ENCODE peak calls at places on chromosomes 6 and 20, in ten cellular contexts. F is heart left ventricle; N is endothelial cell; O is fibroblast of mammary gland; M is A549; Z is right atrium auricular region; I is CD8-positive, alpha-beta T cell; W is GM12865; Q is heart right ventricle; R is brain microvascular endothelial cell. E is an unnamed sample.

GRCh38 chr6:29875257-29875656 is 47.6 kb downstream of the HLA-G start:
- DNase-seq in R (no peak), W (no peak), Z (no peak), F (no peak), I (no peak), O (no peak), Q (no peak), N (no peak), M (no peak), E (no peak)

GRCh38 chr6:135144678-135145508 is 36.2 kb upstream of the MYB start:
- DNase-seq in R (peak; percentile 53), F (no peak), I (no peak), N (peak; percentile 25), M (peak; percentile 17), O (peak; percentile 40), W (peak; percentile 62), Q (no peak), Z (no peak), E (peak; percentile 49)

GRCh38 chr6:109927052-109927451 is 51.1 kb upstream of the GPR6 start:
- DNase-seq in N (no peak), R (no peak), O (peak; percentile 21), F (no peak), I (no peak), Z (no peak), Q (no peak), M (no peak), W (no peak), E (no peak)

GRCh38 chr20:3616250-3616649 is 46.9 kb downstream of the GFRA4 start:
- DNase-seq in M (no peak), N (no peak), F (no peak), Z (no peak), R (no peak), O (no peak), Q (peak; percentile 29), I (no peak), W (no peak), E (no peak)

GRCh38 chr6:52731719-52732118 is 31.6 kb downstream of the GSTA2 start:
- DNase-seq in N (no peak), Q (no peak), Z (no peak), F (no peak), I (no peak), M (no peak), R (no peak), O (peak; percentile 10), W (no peak), E (no peak)

GRCh38 chr20:4020256-4020655 is 4.9 kb upstream of the RNF24 start:
- DNase-seq in Q (no peak), O (no peak), Z (no peak), W (no peak), F (no peak), N (no peak), I (no peak), M (no peak), R (no peak), E (no peak)

GRCh38 chr6:149190228-149190831 is 127.2 kb upstream of the TAB2 start:
- DNase-seq in O (peak; percentile 26), F (no peak), N (peak; percentile 31), Q (no peak), W (peak; percentile 75), M (peak; percentile 17), R (peak; percentile 39), Z (no peak), I (peak; percentile 35), E (peak; percentile 70)

GRCh38 chr6:25331085-25331685 is 52.0 kb downstream of the CARMIL1 start:
- DNase-seq in I (no peak), F (no peak), Z (no peak), N (no peak), R (no peak), M (no peak), O (peak; percentile 78), Q (no peak), W (no peak), E (no peak)

GRCh38 chr20:42204261-42204660 is 586.1 kb upstream of the CHD6 start:
- DNase-seq in N (no peak), M (peak; percentile 6), O (no peak), F (no peak), Q (peak; percentile 19), R (no peak), I (no peak), Z (no peak), W (no peak), E (no peak)

GRCh38 chr20:3515379-3516175 is 44.8 kb downstream of the ATRN start:
- DNase-seq in I (no peak), R (no peak), Q (no peak), Z (no peak), O (no peak), N (no peak), M (no peak), W (no peak), F (no peak), E (no peak)

GRCh38 chr20:19828233-19828632 is 70.2 kb downstream of the RIN2 start:
- DNase-seq in M (peak; percentile 71), R (peak; percentile 76), N (no peak), O (peak; percentile 35), W (peak; percentile 82), F (no peak), Z (no peak), Q (no peak), I (peak; percentile 17), E (peak; percentile 72)

GRCh38 chr6:15989397-15989796 is 139.5 kb upstream of the MYLIP start:
- DNase-seq in F (no peak), O (no peak), N (no peak), R (no peak), Z (no peak), Q (no peak), I (no peak), W (peak; percentile 80), M (no peak), E (no peak)

GRCh38 chr20:57791946-57792328 is 82.1 kb upstream of the PMEPA1 start:
- DNase-seq in F (no peak), O (no peak), M (no peak), I (no peak), N (no peak), R (no peak), W (no peak), Z (no peak), Q (peak; percentile 53), E (no peak)

GRCh38 chr20:13995086-13995665 is at the start of gene MACROD2:
- DNase-seq in M (peak; percentile 97), Z (peak; percentile 84), F (peak; percentile 91), W (peak; percentile 1), N (peak; percentile 99), O (peak; percentile 84), Q (peak; percentile 76), I (peak; percentile 35), R (peak; percentile 86), E (peak; percentile 97)

GRCh38 chr20:63854069-63854765 is 7.1 kb upstream of the ABHD16B start:
- DNase-seq in O (no peak), N (no peak), R (no peak), Q (peak; percentile 66), W (peak; percentile 72), F (peak; percentile 74), Z (no peak), I (no peak), M (no peak), E (no peak)

GRCh38 chr6:93684339-93684738 is 265.0 kb upstream of the EPHA7 start:
- DNase-seq in R (no peak), W (no peak), M (no peak), Q (no peak), Z (no peak), N (no peak), F (no peak), O (no peak), I (no peak), E (no peak)

GRCh38 chr6:56720882-56721281 is 78.2 kb upstream of the DST start:
- DNase-seq in Z (no peak), F (no peak), Q (no peak), W (no peak), O (no peak), I (no peak), R (no peak), M (no peak), N (no peak), E (no peak)
- TF ChIP-seq CTCF in Z (no peak), F (no peak), Q (no peak), W (no peak), O (no peak), I (no peak), R (no peak), M (no peak), N (no peak), E (no peak)

DNA sequence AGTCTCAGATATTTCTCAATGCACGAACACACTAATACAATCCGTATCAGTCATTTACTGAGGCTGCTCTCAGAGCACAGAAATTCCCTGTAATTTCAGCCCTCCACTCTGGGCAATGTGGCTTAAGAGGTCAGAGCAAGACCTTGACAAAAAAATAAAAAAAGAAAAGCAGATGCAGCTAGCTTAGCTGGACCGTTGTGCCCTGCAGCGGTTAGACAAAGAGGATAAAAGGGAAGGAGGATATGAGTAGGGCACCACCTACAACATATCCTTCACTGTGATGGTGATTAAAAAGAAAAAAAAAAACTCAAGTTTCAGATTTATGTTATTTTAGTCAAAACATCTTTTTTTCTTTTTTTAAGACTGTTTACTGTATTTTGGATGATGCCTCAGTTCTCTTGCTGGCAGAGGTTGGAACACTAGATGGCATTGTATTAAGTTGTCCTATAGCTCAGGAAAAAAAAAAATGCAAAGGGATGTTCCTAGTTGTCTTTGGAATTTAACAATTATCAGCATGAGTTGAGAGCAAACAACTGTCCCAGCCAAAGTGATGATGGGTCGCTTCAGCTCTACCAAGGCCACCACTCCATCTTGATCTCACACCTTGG is 59.9 kb downstream of the ANKEF1 start:
- DNase-seq in Q (no peak), O (peak; percentile 37), F (no peak), R (no peak), N (no peak), I (no peak), W (no peak), Z (no peak), M (peak; percentile 32), E (no peak)
- TF ChIP-seq CTCF in Q (no peak), O (peak; percentile 26), F (no peak), R (peak; percentile 34), N (no peak), I (no peak), W (no peak), Z (no peak), M (peak; percentile 49), E (no peak)

GRCh38 chr20:37973059-37973910 is 60.0 kb downstream of the TTI1 start:
- DNase-seq in M (no peak), Q (no peak), N (no peak), W (no peak), Z (no peak), I (no peak), F (no peak), O (no peak), R (no peak), E (no peak)
- TF ChIP-seq CTCF in M (no peak), Q (no peak), N (no peak), W (no peak), Z (no peak), I (no peak), F (no peak), O (no peak), R (no peak), E (no peak)

GRCh38 chr6:14863896-14864850 is 381.7 kb upstream of the JARID2 start:
- DNase-seq in M (no peak), Q (no peak), Z (no peak), I (no peak), R (no peak), N (no peak), O (peak; percentile 11), F (no peak), W (no peak), E (no peak)
- TF ChIP-seq CTCF in M (no peak), Q (no peak), Z (no peak), I (no peak), R (peak; percentile 6), N (no peak), O (no peak), F (peak; percentile 20), W (no peak), E (no peak)